ENCODE peak calls at places on chromosomes 4 and X, in four cellular contexts. F, B, I and Q are unnamed samples.

GRCh38 chr4:19532120-19532848 is 719.4 kb upstream of the SLIT2 start:
- DNase-seq in F (no peak), B (no peak), I (peak), Q (no peak)

GRCh38 chrX:140425712-140426395 is 79.0 kb downstream of the SOX3 start:
- DNase-seq in F (no peak), B (no peak), I (no peak), Q (no peak)

GRCh38 chr4:85039526-85039925 is 73.0 kb upstream of the WDFY3 start:
- DNase-seq in F (peak), B (no peak), I (no peak), Q (no peak)

GRCh38 chrX:130060122-130061069 is 49.9 kb downstream of the ELF4 start:
- DNase-seq in F (peak), B (peak), I (peak), Q (peak)

GRCh38 chr4:77817304-77818076 is 1.7 kb downstream of the CNOT6L start:
- DNase-seq in F (no peak), B (no peak), I (no peak), Q (peak)

GRCh38 chrX:82677281-82677680 is 830.8 kb upstream of the POU3F4 start:
- DNase-seq in F (no peak), B (no peak), I (no peak), Q (no peak)

GRCh38 chrX:16212436-16212835 is 45.2 kb downstream of the MAGEB17 start:
- DNase-seq in F (peak), B (no peak), I (no peak), Q (no peak)

GRCh38 chr4:38135201-38135600 is 175.0 kb downstream of the PTTG2 start:
- DNase-seq in F (no peak), B (no peak), I (no peak), Q (no peak)

GRCh38 chr4:11028334-11028733 is 343.8 kb upstream of the CLNK start:
- DNase-seq in F (no peak), B (no peak), I (no peak), Q (no peak)

GRCh38 chr4:112842513-112842912 is 205.6 kb downstream of the LARP7 start:
- DNase-seq in F (no peak), B (no peak), I (no peak), Q (no peak)

GRCh38 chr4:7506119-7506518 is 71.4 kb upstream of the PSAPL1 start:
- DNase-seq in F (no peak), B (no peak), I (no peak), Q (no peak)

GRCh38 chrX:119573840-119574393 is 446 bp upstream of the UBE2A start:
- DNase-seq in F (peak), B (no peak), I (no peak), Q (peak)

GRCh38 chr4:70559216-70559830 is 32.7 kb upstream of the AMBN start:
- DNase-seq in F (peak), B (no peak), I (peak), Q (peak)

GRCh38 chr4:2795558-2796260 is 2.8 kb downstream of the SH3BP2 start:
- DNase-seq in F (no peak), B (peak), I (no peak), Q (no peak)

GRCh38 chr4:2794707-2795557 is 2.0 kb downstream of the SH3BP2 start:
- DNase-seq in F (no peak), B (peak), I (no peak), Q (peak)

GRCh38 chr4:2797188-2797544 is 4.3 kb downstream of the SH3BP2 start:
- DNase-seq in F (no peak), B (peak), I (no peak), Q (no peak)

GRCh38 chr4:2797545-2798305 is 4.8 kb downstream of the SH3BP2 start:
- DNase-seq in F (no peak), B (peak), I (peak), Q (no peak)

DNA sequence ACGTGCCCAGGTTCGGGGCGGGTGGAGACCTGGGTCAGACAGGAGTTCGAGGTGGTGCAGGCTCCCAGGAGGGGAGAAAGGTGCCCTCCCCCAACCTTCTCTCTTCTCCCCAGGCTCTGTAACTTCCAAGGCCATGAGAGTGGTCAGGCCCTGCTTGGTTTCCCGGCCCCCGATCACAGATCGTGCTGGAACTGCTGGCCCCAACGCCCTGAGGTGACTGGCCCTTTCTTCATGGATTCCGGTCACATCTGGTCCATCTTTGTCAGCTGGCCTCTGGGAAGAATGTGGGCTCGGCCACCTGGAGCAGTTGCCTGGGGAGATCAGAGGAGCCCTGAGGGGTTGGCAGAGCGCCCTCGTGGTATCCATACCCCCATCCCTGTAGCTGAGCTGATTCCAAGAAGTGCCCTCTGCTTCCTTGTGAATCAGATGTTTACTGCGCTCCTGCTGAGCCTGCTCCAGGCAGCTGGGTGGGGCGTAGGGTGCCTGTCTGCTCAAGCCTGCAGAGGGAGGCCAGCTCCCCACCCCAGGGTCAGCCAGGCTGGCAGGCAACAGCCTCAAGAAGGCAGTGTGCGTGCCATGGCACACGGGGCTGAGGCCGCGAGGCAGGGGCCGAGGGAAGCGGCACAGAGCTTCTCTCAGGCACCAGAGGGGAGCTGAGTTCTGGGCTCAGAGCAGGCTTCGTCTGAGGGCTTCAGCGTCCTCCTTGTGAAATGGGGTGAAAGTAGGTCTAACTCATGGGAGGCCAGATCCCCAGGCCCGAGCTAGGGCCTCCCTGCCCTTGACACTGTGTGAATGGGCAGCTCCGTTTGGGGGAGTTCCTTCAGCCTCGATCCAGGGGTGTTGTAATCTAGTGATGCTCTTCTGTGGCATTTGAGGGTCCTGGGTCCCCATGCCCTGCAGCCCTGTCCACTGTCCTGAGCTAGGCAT is 3.6 kb downstream of the SH3BP2 start:
- DNase-seq in F (no peak), B (peak), I (peak), Q (peak)
- TF ChIP-seq POLR2A in F (no peak), B (no peak), I (peak), Q (peak)

GRCh38 chrX:65545456-65545855 is 10.9 kb upstream of the LAS1L start:
- DNase-seq in F (no peak), B (no peak), I (no peak), Q (no peak)
- TF ChIP-seq POLR2A in F (no peak), B (no peak), I (no peak), Q (no peak)

GRCh38 chr4:76148142-76148849 is at the start of gene NUP54:
- DNase-seq in F (peak), B (peak), I (peak), Q (peak)
- TF ChIP-seq POLR2A in F (peak), B (peak), I (peak), Q (peak)

DNA sequence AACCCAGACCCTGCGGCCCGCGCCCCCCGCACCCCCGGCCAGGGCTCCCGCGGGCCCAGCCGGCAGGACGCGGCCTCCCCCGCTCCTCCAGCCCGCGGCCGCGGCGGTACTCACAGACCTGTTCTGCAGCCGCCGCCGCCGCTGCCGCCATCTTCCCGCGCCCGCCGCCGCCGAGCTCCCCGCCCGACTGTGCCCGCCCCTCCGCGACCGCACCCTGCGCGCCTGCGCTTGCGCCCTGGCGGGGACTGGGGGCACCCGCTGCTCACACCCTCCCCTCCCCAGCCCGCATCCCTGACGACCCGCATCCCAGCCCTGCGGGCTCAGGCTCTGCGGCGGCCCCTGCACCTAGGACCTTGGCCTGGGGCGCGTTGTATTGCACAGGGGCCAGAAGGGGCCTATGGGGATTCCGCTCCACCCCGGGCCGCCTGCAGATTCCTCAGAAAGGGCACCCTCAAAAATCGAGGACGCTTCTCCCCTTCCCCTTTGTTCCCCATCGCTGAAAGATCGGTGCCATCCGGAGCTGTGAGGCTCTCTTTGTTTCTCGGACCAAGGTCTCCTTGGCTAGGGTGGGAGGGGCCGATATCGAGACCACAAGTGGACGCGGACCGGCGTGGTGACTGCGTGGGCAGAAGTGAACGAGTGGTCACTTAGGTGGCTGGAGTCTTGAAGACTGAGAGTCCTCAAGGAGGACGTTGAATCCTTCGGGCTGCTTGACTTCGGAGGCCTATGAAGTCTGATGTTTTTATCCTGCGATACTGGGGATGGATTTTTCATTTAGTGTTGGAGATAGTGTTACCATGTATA is at the start of gene SGCB:
- DNase-seq in F (no peak), B (peak), I (peak), Q (peak)
- TF ChIP-seq POLR2A in F (no peak), B (no peak), I (peak), Q (peak)

DNA sequence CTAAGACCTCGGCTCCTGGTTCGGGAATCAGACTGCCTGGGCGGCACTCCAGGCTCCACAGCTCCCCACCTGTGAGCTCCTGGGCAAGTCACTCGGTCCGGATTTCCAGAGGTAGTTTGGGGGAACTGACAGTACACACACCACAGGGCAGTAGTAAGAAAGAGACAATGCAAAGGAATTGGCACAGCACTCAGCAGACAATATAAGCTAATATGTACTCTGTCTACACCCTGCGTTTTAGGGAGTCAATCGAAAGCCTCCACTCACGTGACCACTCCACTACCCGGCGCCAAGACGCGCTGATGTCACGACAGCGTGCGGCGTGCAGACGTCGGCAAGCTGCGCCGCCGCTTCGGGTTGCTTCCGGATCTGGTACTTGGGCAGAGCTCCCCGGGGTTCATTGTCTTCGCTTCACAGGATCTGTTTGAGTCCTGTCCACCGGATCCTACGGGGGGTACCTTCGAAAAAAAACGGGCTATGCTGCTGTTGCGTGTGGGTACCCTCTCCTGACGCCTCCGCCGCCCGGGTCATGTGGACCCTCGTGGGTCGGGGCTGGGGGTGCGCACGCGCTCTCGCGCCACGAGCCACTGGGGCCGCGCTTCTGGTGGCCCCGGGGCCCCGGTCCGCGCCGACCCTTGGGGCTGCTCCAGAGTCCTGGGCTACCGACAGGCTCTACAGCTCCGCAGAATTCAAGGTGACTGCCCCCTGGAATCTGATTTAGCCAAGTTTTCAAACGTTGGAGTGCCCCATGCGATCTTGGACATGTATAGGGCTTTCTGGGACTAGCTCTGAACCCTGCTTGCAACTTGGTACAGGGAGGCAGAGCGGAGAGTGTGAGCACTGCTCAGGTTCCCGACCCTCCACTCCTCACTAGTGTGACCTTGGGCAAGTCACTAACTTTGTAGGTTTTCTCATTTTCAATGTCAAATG is at the start of gene GUF1:
- DNase-seq in F (peak), B (peak), I (peak), Q (peak)
- TF ChIP-seq POLR2A in F (peak), B (peak), I (peak), Q (peak)

DNA sequence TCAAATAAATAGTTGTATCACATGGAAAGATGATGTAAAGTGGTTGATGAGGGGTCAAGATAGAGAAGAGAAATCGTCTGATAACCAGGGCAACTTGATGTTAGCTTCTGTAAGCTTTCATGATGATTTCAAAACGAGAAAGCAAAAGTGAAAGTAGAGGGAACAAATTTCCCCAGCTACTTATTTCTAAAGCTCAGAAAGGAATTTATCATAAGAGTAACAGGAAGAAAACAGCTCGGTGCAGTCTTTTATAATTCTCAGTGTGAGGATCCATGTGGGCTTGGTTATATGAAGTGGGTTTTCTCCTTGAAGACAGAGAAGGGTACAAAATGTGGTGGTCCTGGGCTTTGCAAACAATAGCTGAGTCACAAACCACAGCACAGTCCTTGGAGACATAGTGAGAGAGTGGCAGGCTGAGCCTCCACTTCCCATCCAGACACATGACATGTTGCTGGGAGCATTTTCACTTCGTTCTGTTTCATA is 32.1 kb upstream of the GLRA2 start:
- DNase-seq in F (no peak), B (no peak), I (no peak), Q (no peak)
- TF ChIP-seq POLR2A in F (no peak), B (no peak), I (no peak), Q (no peak)

DNA sequence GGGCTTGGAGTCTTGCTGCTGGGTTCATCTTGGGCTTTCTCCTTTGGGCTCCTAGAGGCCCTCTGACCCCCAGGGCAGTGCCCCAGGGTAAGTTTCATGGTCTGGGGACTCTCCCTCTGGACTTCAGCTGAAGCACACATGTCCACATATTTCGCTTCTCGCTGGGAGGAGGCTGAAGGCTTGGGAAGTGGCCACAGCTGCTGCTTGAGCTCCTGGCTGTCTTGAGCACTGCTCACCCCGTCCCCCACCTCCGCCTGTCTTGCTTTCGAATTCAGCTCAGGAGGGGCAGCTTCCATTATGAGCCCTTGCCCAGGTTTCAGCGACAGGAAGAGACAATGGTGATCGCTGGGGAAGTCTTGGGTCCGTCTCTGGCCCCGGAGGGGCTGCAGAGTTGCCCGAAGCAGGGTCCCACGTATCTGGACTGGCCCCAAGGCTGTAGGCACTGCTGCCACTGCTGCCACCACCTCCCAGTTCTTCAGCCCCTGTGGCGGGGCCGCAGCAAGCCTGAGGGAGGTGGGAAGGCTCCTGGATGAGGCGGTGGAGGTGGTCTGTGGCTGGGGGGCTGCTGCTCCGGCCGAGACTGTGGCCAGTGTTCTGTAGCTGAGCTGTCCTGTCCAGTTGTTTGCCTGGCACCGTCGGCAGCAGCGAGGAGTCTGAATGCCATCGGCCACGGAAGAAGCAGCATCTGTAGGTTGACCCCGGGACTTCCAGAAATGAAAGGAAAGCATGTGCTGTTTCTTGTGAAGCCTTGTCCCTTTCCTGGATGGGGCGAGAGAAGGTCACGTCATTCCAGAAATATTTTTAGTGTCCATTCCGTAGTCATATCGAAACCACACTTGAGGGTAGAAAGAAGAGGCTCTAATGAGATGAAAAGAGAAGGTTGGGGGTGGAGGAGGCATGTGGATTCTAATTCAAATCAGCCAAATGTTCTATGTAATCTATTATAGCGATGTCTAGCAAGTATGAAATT is 3.4 kb downstream of the C4orf54 start:
- DNase-seq in F (no peak), B (no peak), I (no peak), Q (no peak)
- TF ChIP-seq POLR2A in F (no peak), B (no peak), I (no peak), Q (no peak)